ENCODE peak calls at places on chromosomes 4 and X, in six cellular contexts. One of them, this sample, is unnamed.

GRCh38 chr4:10093801-10094552 is 22.6 kb downstream of the WDR1 start:
- DNase-seq in NCI-H2081: no peak
- DNase-seq in DMS153: no peak
- DNase-seq in activated naive CD4-positive, alpha-beta T cell treated with anti-CD3 and anti-CD28 coated beads for 36 hours: peak; percentile 47
- DNase-seq in HL-60: no peak
- DNase-seq in right lobe of liver: peak; percentile 43
- DNase-seq in this sample: no peak

GRCh38 chr4:142984871-142985585 is 138.9 kb upstream of the INPP4B start:
- DNase-seq in right lobe of liver: no peak
- DNase-seq in activated naive CD4-positive, alpha-beta T cell treated with anti-CD3 and anti-CD28 coated beads for 36 hours: no peak
- DNase-seq in NCI-H2081: peak; percentile 20
- DNase-seq in HL-60: no peak
- DNase-seq in DMS153: no peak
- DNase-seq in this sample: no peak

GRCh38 chrX:9285342-9285771 is 179.5 kb upstream of the TBL1X start:
- DNase-seq in HL-60: no peak
- DNase-seq in NCI-H2081: no peak
- DNase-seq in DMS153: no peak
- DNase-seq in activated naive CD4-positive, alpha-beta T cell treated with anti-CD3 and anti-CD28 coated beads for 36 hours: peak; percentile 78
- DNase-seq in right lobe of liver: no peak
- DNase-seq in this sample: no peak

GRCh38 chr4:122423246-122423645 is 33.3 kb downstream of the IL2 start:
- DNase-seq in NCI-H2081: no peak
- DNase-seq in activated naive CD4-positive, alpha-beta T cell treated with anti-CD3 and anti-CD28 coated beads for 36 hours: no peak
- DNase-seq in DMS153: no peak
- DNase-seq in right lobe of liver: no peak
- DNase-seq in HL-60: no peak
- DNase-seq in this sample: no peak

GRCh38 chrX:24925430-24925829 is 90.3 kb downstream of the ARX start:
- DNase-seq in right lobe of liver: no peak
- DNase-seq in HL-60: no peak
- DNase-seq in NCI-H2081: no peak
- DNase-seq in DMS153: no peak
- DNase-seq in activated naive CD4-positive, alpha-beta T cell treated with anti-CD3 and anti-CD28 coated beads for 36 hours: no peak
- DNase-seq in this sample: no peak

GRCh38 chrX:52852110-52852872 is 15.6 kb downstream of the XAGE3 start:
- DNase-seq in DMS153: no peak
- DNase-seq in activated naive CD4-positive, alpha-beta T cell treated with anti-CD3 and anti-CD28 coated beads for 36 hours: no peak
- DNase-seq in right lobe of liver: no peak
- DNase-seq in HL-60: no peak
- DNase-seq in NCI-H2081: no peak
- DNase-seq in this sample: no peak

GRCh38 chrX:40176979-40177430 is 79.2 kb upstream of the BCOR start:
- DNase-seq in right lobe of liver: peak; percentile 54
- DNase-seq in activated naive CD4-positive, alpha-beta T cell treated with anti-CD3 and anti-CD28 coated beads for 36 hours: peak; percentile 59
- DNase-seq in NCI-H2081: no peak
- DNase-seq in DMS153: no peak
- DNase-seq in HL-60: peak; percentile 29
- DNase-seq in this sample: no peak

GRCh38 chr4:44487341-44487740 is 38.7 kb upstream of the KCTD8 start:
- DNase-seq in HL-60: no peak
- DNase-seq in activated naive CD4-positive, alpha-beta T cell treated with anti-CD3 and anti-CD28 coated beads for 36 hours: no peak
- DNase-seq in right lobe of liver: no peak
- DNase-seq in DMS153: peak; percentile 12
- DNase-seq in NCI-H2081: no peak
- DNase-seq in this sample: no peak

GRCh38 chr4:53592686-53593641 is 1.7 kb upstream of the LNX1 start:
- DNase-seq in activated naive CD4-positive, alpha-beta T cell treated with anti-CD3 and anti-CD28 coated beads for 36 hours: no peak
- DNase-seq in NCI-H2081: peak; percentile 72
- DNase-seq in DMS153: peak; percentile 90
- DNase-seq in right lobe of liver: no peak
- DNase-seq in HL-60: no peak
- DNase-seq in this sample: no peak

GRCh38 chr4:170089274-170089742 is 448 bp downstream of the AADAT start:
- DNase-seq in NCI-H2081: peak; percentile 33
- DNase-seq in activated naive CD4-positive, alpha-beta T cell treated with anti-CD3 and anti-CD28 coated beads for 36 hours: no peak
- DNase-seq in right lobe of liver: no peak
- DNase-seq in DMS153: peak; percentile 3
- DNase-seq in HL-60: no peak
- DNase-seq in this sample: no peak

GRCh38 chr4:185201983-185202962 is 1.5 kb downstream of the CFAP97 start:
- DNase-seq in activated naive CD4-positive, alpha-beta T cell treated with anti-CD3 and anti-CD28 coated beads for 36 hours: peak; percentile 52
- DNase-seq in right lobe of liver: no peak
- DNase-seq in NCI-H2081: no peak
- DNase-seq in DMS153: no peak
- DNase-seq in HL-60: no peak
- DNase-seq in this sample: no peak

GRCh38 chr4:3489451-3489962 is 26.4 kb downstream of the DOK7 start:
- DNase-seq in HL-60: no peak
- DNase-seq in NCI-H2081: no peak
- DNase-seq in activated naive CD4-positive, alpha-beta T cell treated with anti-CD3 and anti-CD28 coated beads for 36 hours: peak; percentile 30
- DNase-seq in DMS153: no peak
- DNase-seq in right lobe of liver: no peak
- DNase-seq in this sample: no peak